ENCODE peak calls at places on chromosome 13, in ten cellular contexts. A is neuronal stem cell; O is bronchial epithelial cell; Y is fibroblast of lung; J is spleen; U is AG04450; R is Jurkat, Clone E6-1; V is CD8-positive, alpha-beta T cell; Q is upper lobe of right lung; S is tibial nerve. I is an unnamed sample.

GRCh38 chr13:79660361-79660760 is 179.4 kb downstream of the NDFIP2 start:
- DNase-seq in A (no peak), O (no peak), Y (no peak), J (no peak), U (no peak), R (no peak), V (no peak), Q (no peak), S (no peak), I (no peak)

GRCh38 chr13:90232291-90232690 is 1115.2 kb upstream of the MIR17HG start:
- DNase-seq in A (no peak), O (no peak), Y (peak), J (no peak), U (no peak), R (no peak), V (no peak), Q (no peak), S (no peak), I (no peak)

GRCh38 chr13:76292726-76293125 is 593.5 kb downstream of the KCTD12 start:
- DNase-seq in A (no peak), O (peak), Y (no peak), J (no peak), U (no peak), R (no peak), V (no peak), Q (no peak), S (no peak), I (no peak)

GRCh38 chr13:97194473-97194872 is 27.7 kb upstream of the MBNL2 start:
- DNase-seq in A (no peak), O (peak), Y (peak), J (no peak), U (no peak), R (no peak), V (no peak), Q (no peak), S (no peak), I (peak)

GRCh38 chr13:46992383-46992952 is 95.6 kb upstream of the HTR2A start:
- DNase-seq in A (no peak), O (peak), Y (peak), J (no peak), U (no peak), R (peak), V (no peak), Q (no peak), S (no peak), I (no peak)

GRCh38 chr13:90185734-90186133 is 1161.8 kb upstream of the MIR17HG start:
- DNase-seq in A (no peak), O (peak), Y (no peak), J (no peak), U (no peak), R (no peak), V (no peak), Q (no peak), S (no peak), I (no peak)

GRCh38 chr13:24502567-24503375 is 9.8 kb downstream of the PARP4 start:
- DNase-seq in A (peak), O (peak), Y (peak), J (no peak), U (no peak), R (no peak), V (no peak), Q (no peak), S (no peak), I (no peak)

GRCh38 chr13:73173160-73173905 is 114.5 kb downstream of the KLF5 start:
- DNase-seq in A (no peak), O (peak), Y (no peak), J (no peak), U (no peak), R (no peak), V (no peak), Q (no peak), S (no peak), I (no peak)

GRCh38 chr13:29801737-29802305 is 48.6 kb downstream of the UBL3 start:
- DNase-seq in A (no peak), O (no peak), Y (no peak), J (no peak), U (no peak), R (peak), V (no peak), Q (peak), S (no peak), I (no peak)

GRCh38 chr13:36344173-36344572 is 2.0 kb downstream of the SPART start:
- DNase-seq in A (no peak), O (peak), Y (peak), J (no peak), U (no peak), R (no peak), V (no peak), Q (no peak), S (no peak), I (no peak)
- H3K4me3 ChIP-seq in A (no peak), O (no peak), Y (peak), J (no peak), U (peak), R (no peak), V (no peak), Q (peak), S (no peak), I (peak)

DNA sequence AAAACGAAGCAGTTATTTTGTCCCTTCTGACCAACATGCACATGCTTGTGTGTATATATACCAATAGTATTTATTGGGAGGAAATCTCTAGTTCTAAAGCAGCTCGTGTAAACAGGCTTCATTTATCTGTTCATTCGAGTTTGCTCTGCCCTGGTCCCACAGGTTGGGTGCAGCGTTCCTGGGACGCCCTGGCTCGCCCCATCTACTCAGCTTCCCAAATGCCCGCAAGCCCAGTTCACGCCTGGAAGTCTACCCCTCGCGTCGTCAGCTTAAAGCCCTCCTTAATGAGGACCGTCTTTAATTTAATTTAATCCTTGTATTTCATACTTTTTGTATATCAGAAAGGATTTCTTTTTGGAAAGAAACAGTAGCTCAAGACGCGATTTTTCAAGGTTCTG is 604 bp downstream of the THSD1 start:
- DNase-seq in A (no peak), O (no peak), Y (no peak), J (no peak), U (no peak), R (no peak), V (no peak), Q (no peak), S (no peak), I (no peak)
- H3K4me3 ChIP-seq in A (peak), O (peak), Y (peak), J (peak), U (peak), R (no peak), V (peak), Q (peak), S (peak), I (peak)

DNA sequence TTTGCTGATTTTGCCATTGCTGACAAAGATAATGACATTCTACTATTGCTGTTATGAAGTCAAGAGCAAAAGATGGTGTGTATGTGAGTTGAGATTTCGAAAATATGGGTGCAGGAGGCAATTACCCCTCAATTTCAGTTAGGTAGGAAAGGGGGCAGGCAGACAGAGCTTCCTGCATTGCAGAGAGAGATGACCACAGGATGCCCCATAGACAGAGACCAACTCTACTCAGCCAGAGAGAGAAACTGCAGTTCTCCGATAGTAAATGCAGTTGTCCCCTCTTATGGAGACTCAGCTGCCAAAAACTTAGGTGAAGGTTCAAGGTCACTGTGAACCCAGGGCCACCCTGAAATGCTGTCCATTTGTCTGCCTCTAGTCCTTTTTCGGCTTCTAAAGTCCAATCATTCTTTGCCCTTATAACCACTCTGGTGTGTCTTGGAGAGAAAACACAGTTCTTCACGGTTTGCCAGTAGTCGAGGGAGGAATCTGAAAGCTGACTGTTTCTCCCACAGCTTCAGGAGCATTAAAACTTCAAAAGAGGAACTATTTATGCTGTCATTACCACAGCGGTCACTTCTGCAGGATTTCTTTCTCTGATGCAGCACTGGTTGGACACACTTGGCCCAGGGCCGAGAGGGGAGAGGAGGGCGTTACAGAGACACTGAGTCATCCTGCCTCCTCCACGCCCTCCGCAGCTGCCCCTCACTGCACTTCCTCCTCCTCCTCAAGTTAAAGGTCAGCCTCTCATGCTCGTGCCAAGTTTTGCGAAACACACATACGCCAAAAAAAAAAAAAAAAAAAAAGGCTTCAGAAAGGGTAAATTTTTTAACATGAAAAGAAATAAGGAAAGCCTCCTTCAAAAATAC is 264.3 kb downstream of the FOXO1 start:
- DNase-seq in A (no peak), O (peak), Y (peak), J (peak), U (peak), R (no peak), V (peak), Q (peak), S (peak), I (peak)
- H3K4me3 ChIP-seq in A (no peak), O (no peak), Y (no peak), J (no peak), U (peak), R (no peak), V (no peak), Q (no peak), S (no peak), I (no peak)

DNA sequence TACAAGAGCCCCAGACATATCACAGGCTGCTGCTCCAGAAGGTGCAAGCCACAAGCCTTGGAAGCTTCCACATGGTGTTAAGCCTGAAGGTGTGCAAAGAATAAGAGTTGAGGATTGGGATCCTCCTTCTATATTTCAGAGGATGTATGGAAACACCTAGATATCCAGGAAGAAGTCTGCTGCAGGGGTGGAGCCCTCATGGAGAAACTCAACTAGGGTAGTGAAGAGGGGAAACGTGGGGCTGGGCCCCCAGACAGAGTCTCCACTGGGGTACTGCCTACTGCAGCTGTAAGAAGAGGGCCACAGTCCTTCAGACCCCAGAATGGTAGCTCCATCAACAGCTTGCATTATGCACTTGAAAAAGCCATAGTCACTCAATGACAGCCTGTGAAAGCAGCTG is 1444.0 kb downstream of the SLITRK1 start:
- DNase-seq in A (no peak), O (no peak), Y (no peak), J (no peak), U (no peak), R (no peak), V (no peak), Q (no peak), S (no peak), I (no peak)
- H3K4me3 ChIP-seq in A (no peak), O (no peak), Y (no peak), J (no peak), U (no peak), R (no peak), V (no peak), Q (no peak), S (no peak), I (no peak)

DNA sequence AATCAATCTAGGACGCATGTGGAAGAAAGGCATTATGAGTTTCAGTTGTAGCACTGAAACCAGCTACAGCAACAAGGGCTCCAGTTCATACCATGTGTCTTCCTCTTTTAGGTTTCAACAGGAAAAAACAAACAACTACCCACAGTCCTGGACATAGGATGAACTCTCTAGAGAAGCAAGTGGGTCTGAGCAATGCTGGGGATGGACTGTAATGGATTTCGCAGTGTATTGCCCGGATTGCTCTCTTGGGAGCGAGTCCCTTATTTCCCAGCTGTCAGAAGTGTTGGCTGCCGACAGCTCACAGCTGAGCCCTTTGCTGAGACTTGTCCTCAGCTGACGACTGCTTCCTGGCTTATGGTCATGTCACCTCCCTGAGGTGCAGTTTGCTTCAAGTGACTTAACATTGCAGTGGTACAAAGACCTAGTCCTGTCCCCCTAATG is 12.1 kb upstream of the MYCBP2 start:
- DNase-seq in A (no peak), O (peak), Y (no peak), J (no peak), U (no peak), R (no peak), V (no peak), Q (no peak), S (no peak), I (no peak)
- H3K4me3 ChIP-seq in A (no peak), O (no peak), Y (no peak), J (no peak), U (no peak), R (no peak), V (no peak), Q (no peak), S (no peak), I (no peak)